ENCODE peak calls at places on chromosomes 7 and 10, in six cellular contexts. One of them, this sample, is unnamed.

GRCh38 chr7:73978681-73979563 is 49.1 kb upstream of the ELN start:
- DNase-seq in H1: peak
- DNase-seq in K562: peak
- DNase-seq in stomach: peak
- DNase-seq in GM12878: peak
- DNase-seq in spleen: peak
- DNase-seq in this sample: peak

GRCh38 chr10:75272896-75273295 is 37.1 kb upstream of the COMTD1 start:
- DNase-seq in H1: no peak
- DNase-seq in spleen: no peak
- DNase-seq in stomach: peak
- DNase-seq in K562: no peak
- DNase-seq in GM12878: no peak
- DNase-seq in this sample: no peak

GRCh38 chr10:8688881-8689280 is 634.4 kb downstream of the GATA3 start:
- DNase-seq in stomach: no peak
- DNase-seq in K562: no peak
- DNase-seq in H1: no peak
- DNase-seq in spleen: no peak
- DNase-seq in GM12878: no peak
- DNase-seq in this sample: no peak

GRCh38 chr10:91883549-91884542 is 25.4 kb downstream of the FGFBP3 start:
- DNase-seq in GM12878: no peak
- DNase-seq in stomach: peak
- DNase-seq in spleen: no peak
- DNase-seq in H1: no peak
- DNase-seq in K562: no peak
- DNase-seq in this sample: peak

GRCh38 chr10:23343591-23344225 is 889 bp downstream of the C10orf67 start:
- DNase-seq in stomach: peak
- DNase-seq in K562: peak
- DNase-seq in GM12878: no peak
- DNase-seq in spleen: peak
- DNase-seq in H1: peak
- DNase-seq in this sample: peak

GRCh38 chr7:32533313-32534024 is 38.2 kb downstream of the AVL9 start:
- DNase-seq in spleen: no peak
- DNase-seq in H1: no peak
- DNase-seq in K562: no peak
- DNase-seq in stomach: no peak
- DNase-seq in GM12878: no peak
- DNase-seq in this sample: no peak

GRCh38 chr10:28853195-28853594 is 175.9 kb downstream of the BAMBI start:
- DNase-seq in K562: no peak
- DNase-seq in GM12878: no peak
- DNase-seq in H1: no peak
- DNase-seq in spleen: no peak
- DNase-seq in stomach: no peak
- DNase-seq in this sample: no peak

GRCh38 chr7:149883452-149883861 is 9.7 kb downstream of the ATP6V0E2 start:
- DNase-seq in stomach: peak
- DNase-seq in GM12878: no peak
- DNase-seq in H1: peak
- DNase-seq in K562: peak
- DNase-seq in spleen: no peak
- DNase-seq in this sample: peak

GRCh38 chr10:107971973-107972372 is 807.5 kb upstream of the SORCS1 start:
- DNase-seq in stomach: no peak
- DNase-seq in GM12878: no peak
- DNase-seq in spleen: no peak
- DNase-seq in H1: no peak
- DNase-seq in K562: no peak
- DNase-seq in this sample: no peak

GRCh38 chr10:6494934-6495592 is 85.0 kb downstream of the PRKCQ start:
- DNase-seq in stomach: no peak
- DNase-seq in K562: no peak
- DNase-seq in spleen: no peak
- DNase-seq in H1: no peak
- DNase-seq in GM12878: no peak
- DNase-seq in this sample: no peak

GRCh38 chr7:48084727-48085432 is 4.2 kb upstream of the UPP1 start:
- DNase-seq in spleen: peak
- DNase-seq in GM12878: peak
- DNase-seq in K562: peak
- DNase-seq in stomach: peak
- DNase-seq in H1: no peak
- DNase-seq in this sample: peak

GRCh38 chr10:7541137-7542087 is 125.4 kb downstream of the ITIH5 start:
- DNase-seq in GM12878: no peak
- DNase-seq in K562: no peak
- DNase-seq in stomach: no peak
- DNase-seq in H1: peak
- DNase-seq in spleen: no peak
- DNase-seq in this sample: no peak

GRCh38 chr7:147170341-147171012 is 1053.9 kb downstream of the CNTNAP2 start:
- DNase-seq in spleen: peak
- DNase-seq in K562: no peak
- DNase-seq in GM12878: no peak
- DNase-seq in stomach: no peak
- DNase-seq in H1: no peak
- DNase-seq in this sample: no peak

GRCh38 chr7:100875356-100875751 is 451 bp downstream of the SRRT start:
- DNase-seq in GM12878: no peak
- DNase-seq in H1: no peak
- DNase-seq in stomach: no peak
- DNase-seq in K562: peak
- DNase-seq in spleen: no peak
- DNase-seq in this sample: no peak

GRCh38 chr7:73725703-73726466 is 6.4 kb upstream of the STX1A start:
- DNase-seq in stomach: peak
- DNase-seq in GM12878: no peak
- DNase-seq in K562: peak
- DNase-seq in spleen: peak
- DNase-seq in H1: no peak
- DNase-seq in this sample: peak

GRCh38 chr7:70092314-70093303 is 494.3 kb downstream of the AUTS2 start:
- DNase-seq in spleen: no peak
- DNase-seq in stomach: no peak
- DNase-seq in H1: no peak
- DNase-seq in K562: no peak
- DNase-seq in GM12878: no peak
- DNase-seq in this sample: no peak

DNA sequence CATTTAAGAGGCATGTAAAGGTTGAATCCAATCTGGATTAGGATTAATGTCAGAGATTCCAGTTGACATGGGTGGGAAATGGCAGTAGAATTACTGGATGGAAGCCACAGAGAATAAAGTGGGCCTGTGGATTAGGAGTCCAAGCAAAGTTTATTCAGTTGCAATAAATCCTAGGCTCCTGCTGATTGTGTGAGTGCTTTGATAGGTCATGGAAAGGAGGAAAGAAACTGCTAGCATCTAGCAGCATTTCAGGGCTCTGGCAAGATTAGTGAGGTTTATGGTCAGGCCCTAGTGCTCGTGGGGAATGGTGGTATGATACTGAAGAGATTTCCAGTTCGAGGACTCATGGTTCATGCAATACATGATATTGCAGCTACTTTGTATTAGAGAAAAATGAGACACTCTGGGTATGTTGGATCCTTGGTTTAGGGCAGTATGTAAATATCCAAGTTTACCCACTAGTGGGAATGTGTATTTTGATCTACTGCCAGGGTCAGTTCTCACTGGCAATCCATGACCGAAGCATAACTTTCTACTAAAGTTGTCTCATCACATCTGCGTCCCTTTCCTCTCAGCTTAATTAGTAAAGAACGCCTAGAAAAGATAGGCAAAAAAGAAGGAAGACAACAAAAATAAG is 235.0 kb downstream of the SUGCT start:
- DNase-seq in spleen: no peak
- DNase-seq in GM12878: no peak
- DNase-seq in K562: no peak
- DNase-seq in H1: no peak
- DNase-seq in stomach: no peak
- DNase-seq in this sample: no peak
- H3K27ac ChIP-seq in spleen: no peak
- H3K27ac ChIP-seq in GM12878: no peak
- H3K27ac ChIP-seq in K562: no peak
- H3K27ac ChIP-seq in H1: no peak
- H3K27ac ChIP-seq in stomach: no peak
- H3K27ac ChIP-seq in this sample: no peak

GRCh38 chr7:96327429-96327828 is 5.5 kb upstream of the SLC25A13 start:
- DNase-seq in H1: no peak
- DNase-seq in spleen: no peak
- DNase-seq in K562: no peak
- DNase-seq in GM12878: no peak
- DNase-seq in stomach: peak
- DNase-seq in this sample: no peak
- TF ChIP-seq POLR2AphosphoS5 in H1: no peak
- TF ChIP-seq POLR2AphosphoS5 in spleen: no peak
- TF ChIP-seq POLR2AphosphoS5 in K562: no peak
- TF ChIP-seq POLR2AphosphoS5 in GM12878: no peak
- TF ChIP-seq POLR2AphosphoS5 in stomach: no peak
- TF ChIP-seq POLR2AphosphoS5 in this sample: no peak

DNA sequence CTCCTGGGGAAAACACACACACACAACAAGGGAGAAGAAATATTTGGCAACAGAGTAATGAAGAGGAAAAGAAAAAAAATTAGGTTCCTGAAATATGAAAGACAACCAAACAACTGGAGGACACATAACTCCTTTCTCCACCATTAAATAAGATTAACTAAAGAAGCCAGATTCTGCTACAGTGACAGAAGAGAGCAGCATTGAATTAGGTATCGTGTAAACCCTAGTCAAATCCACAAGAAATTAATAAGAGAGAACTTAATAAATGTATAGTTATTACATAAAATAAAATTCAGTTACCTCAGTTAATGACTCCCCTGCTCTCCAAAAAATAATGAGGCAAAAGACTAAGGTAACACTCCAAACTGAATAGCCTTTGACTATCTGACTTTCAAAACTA is 306.7 kb downstream of the CRPPA start:
- DNase-seq in H1: no peak
- DNase-seq in spleen: no peak
- DNase-seq in K562: peak
- DNase-seq in stomach: no peak
- DNase-seq in GM12878: no peak
- DNase-seq in this sample: no peak
- TF ChIP-seq CTCF in H1: peak
- TF ChIP-seq CTCF in spleen: no peak
- TF ChIP-seq CTCF in K562: peak
- TF ChIP-seq CTCF in stomach: no peak
- TF ChIP-seq CTCF in GM12878: no peak
- TF ChIP-seq CTCF in this sample: no peak

GRCh38 chr10:79222186-79222585 is 125.1 kb upstream of the PPIF start:
- DNase-seq in GM12878: no peak
- DNase-seq in stomach: no peak
- DNase-seq in K562: no peak
- DNase-seq in spleen: no peak
- DNase-seq in H1: no peak
- DNase-seq in this sample: no peak
- H3K27ac ChIP-seq in GM12878: no peak
- H3K27ac ChIP-seq in stomach: peak
- H3K27ac ChIP-seq in K562: no peak
- H3K27ac ChIP-seq in spleen: peak
- H3K27ac ChIP-seq in H1: no peak
- H3K27ac ChIP-seq in this sample: peak

GRCh38 chr10:128009768-128010167 is 102.9 kb downstream of the PTPRE start:
- DNase-seq in H1: no peak
- DNase-seq in GM12878: no peak
- DNase-seq in stomach: no peak
- DNase-seq in spleen: no peak
- DNase-seq in K562: no peak
- DNase-seq in this sample: no peak

GRCh38 chr10:128013626-128014025 is 106.7 kb downstream of the PTPRE start:
- DNase-seq in stomach: no peak
- DNase-seq in GM12878: no peak
- DNase-seq in K562: no peak
- DNase-seq in spleen: no peak
- DNase-seq in H1: no peak
- DNase-seq in this sample: no peak

GRCh38 chr10:128008521-128009250 is 101.8 kb downstream of the PTPRE start:
- DNase-seq in GM12878: no peak
- DNase-seq in spleen: no peak
- DNase-seq in K562: no peak
- DNase-seq in H1: no peak
- DNase-seq in stomach: no peak
- DNase-seq in this sample: peak

GRCh38 chr10:128009357-128009756 is 102.5 kb downstream of the PTPRE start:
- DNase-seq in stomach: no peak
- DNase-seq in GM12878: no peak
- DNase-seq in spleen: no peak
- DNase-seq in H1: no peak
- DNase-seq in K562: no peak
- DNase-seq in this sample: no peak

DNA sequence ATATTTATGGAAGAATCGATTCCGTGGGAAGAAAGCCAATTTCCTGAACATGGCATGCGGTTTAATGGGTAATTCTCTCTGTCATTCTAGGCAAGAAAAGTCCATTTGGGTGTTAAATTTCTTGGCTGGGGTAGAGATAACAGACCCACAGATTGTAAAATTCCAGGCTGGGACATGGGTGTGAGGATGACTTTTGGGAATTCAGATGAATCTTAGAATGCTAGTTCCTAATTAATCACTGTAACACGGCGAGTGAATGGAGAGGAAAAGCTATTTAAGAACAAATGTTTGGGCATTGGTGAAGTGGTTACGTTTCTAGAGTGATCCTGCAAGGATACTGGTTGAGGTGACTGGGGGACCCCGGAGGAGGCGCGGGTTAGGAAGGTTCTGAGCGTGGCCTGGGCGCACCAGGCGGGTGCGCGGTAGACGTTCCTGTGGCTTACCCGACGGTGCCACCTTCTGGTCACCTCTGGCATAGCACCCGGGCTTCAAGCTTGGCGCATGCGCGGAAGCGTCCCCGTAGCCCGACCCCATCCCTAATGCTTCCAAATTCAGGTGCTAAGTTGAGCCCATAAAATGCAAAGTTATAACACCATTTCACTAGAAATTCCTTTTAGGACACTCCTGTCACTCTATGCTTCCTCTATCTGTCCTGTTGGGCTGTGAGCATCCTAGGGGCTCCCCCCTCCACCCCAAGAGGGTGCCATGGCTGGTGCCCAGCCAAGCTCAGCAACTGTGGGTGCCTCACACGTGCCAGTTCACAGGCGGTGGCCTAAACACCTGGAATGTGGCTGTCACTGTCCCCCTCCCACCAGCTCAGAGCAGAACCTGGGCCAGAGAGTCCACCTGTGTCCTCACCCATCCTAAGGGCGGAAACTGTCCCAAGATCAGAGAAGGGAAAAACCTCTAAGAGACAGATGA is 104.4 kb downstream of the PTPRE start:
- DNase-seq in H1: peak
- DNase-seq in K562: peak
- DNase-seq in stomach: peak
- DNase-seq in GM12878: peak
- DNase-seq in spleen: peak
- DNase-seq in this sample: peak
- TF ChIP-seq POLR2AphosphoS5 in H1: no peak
- TF ChIP-seq POLR2AphosphoS5 in K562: no peak
- TF ChIP-seq POLR2AphosphoS5 in stomach: no peak
- TF ChIP-seq POLR2AphosphoS5 in GM12878: no peak
- TF ChIP-seq POLR2AphosphoS5 in spleen: peak
- TF ChIP-seq POLR2AphosphoS5 in this sample: no peak

GRCh38 chr10:114874827-114875541 is 53.4 kb downstream of the FHIP2A start:
- DNase-seq in H1: no peak
- DNase-seq in GM12878: no peak
- DNase-seq in stomach: no peak
- DNase-seq in K562: peak
- DNase-seq in spleen: peak
- DNase-seq in this sample: peak
- TF ChIP-seq CTCF in H1: peak
- TF ChIP-seq CTCF in GM12878: no peak
- TF ChIP-seq CTCF in stomach: no peak
- TF ChIP-seq CTCF in K562: peak
- TF ChIP-seq CTCF in spleen: no peak
- TF ChIP-seq CTCF in this sample: no peak